ENCODE peak calls at places on chromosome 6, in seven cellular contexts. Y is NCI-H774, V is right lobe of liver, F is hepatocyte, A is aorta, I is GM04503, T is fibroblast of pulmonary artery. W is an unnamed sample.

GRCh38 chr6:15297895-15298590 is 52.2 kb downstream of the JARID2 start:
- DNase-seq in Y (no peak), V (no peak), F (no peak), A (no peak), I (no peak), T (peak; percentile 63), W (no peak)

GRCh38 chr6:166800110-166800509 is 156.2 kb downstream of the RNASET2 start:
- DNase-seq in Y (no peak), V (no peak), F (no peak), A (no peak), I (no peak), T (no peak), W (no peak)

GRCh38 chr6:50843842-50844241 is 25.2 kb downstream of the TFAP2B start:
- DNase-seq in Y (no peak), V (no peak), F (no peak), A (no peak), I (no peak), T (no peak), W (no peak)

GRCh38 chr6:14010275-14010674 is 85.5 kb downstream of the RNF182 start:
- DNase-seq in Y (peak; percentile 24), V (no peak), F (no peak), A (no peak), I (no peak), T (no peak), W (no peak)

GRCh38 chr6:106103728-106104109 is 17.6 kb downstream of the PRDM1 start:
- DNase-seq in Y (no peak), V (no peak), F (no peak), A (no peak), I (no peak), T (no peak), W (no peak)

GRCh38 chr6:35280903-35281302 is 16.7 kb upstream of the DEF6 start:
- DNase-seq in Y (no peak), V (no peak), F (no peak), A (no peak), I (no peak), T (no peak), W (no peak)

GRCh38 chr6:88349511-88349910 is 183.4 kb upstream of the CNR1 start:
- DNase-seq in Y (no peak), V (no peak), F (no peak), A (no peak), I (no peak), T (peak; percentile 79), W (no peak)

GRCh38 chr6:69936674-69937363 is 70.5 kb downstream of the COL19A1 start:
- DNase-seq in Y (no peak), V (no peak), F (no peak), A (no peak), I (peak; percentile 11), T (peak; percentile 23), W (no peak)

GRCh38 chr6:149560736-149561135 is 5.4 kb upstream of the GINM1 start:
- DNase-seq in Y (no peak), V (no peak), F (peak; percentile 19), A (no peak), I (no peak), T (peak; percentile 21), W (no peak)

GRCh38 chr6:88074791-88075190 is 27.1 kb downstream of the SPACA1 start:
- DNase-seq in Y (no peak), V (no peak), F (no peak), A (no peak), I (no peak), T (no peak), W (no peak)

GRCh38 chr6:141107562-141108160 is 1025.1 kb upstream of the GJE1 start:
- DNase-seq in Y (no peak), V (no peak), F (no peak), A (no peak), I (no peak), T (peak; percentile 65), W (no peak)

GRCh38 chr6:28449056-28449455 is 5.8 kb upstream of the ZSCAN23 start:
- DNase-seq in Y (no peak), V (no peak), F (no peak), A (no peak), I (no peak), T (no peak), W (no peak)

GRCh38 chr6:14930366-14930989 is 315.4 kb upstream of the JARID2 start:
- DNase-seq in Y (no peak), V (no peak), F (no peak), A (no peak), I (no peak), T (no peak), W (no peak)

GRCh38 chr6:1256435-1257008 is 55.4 kb upstream of the FOXQ1 start:
- DNase-seq in Y (no peak), V (no peak), F (no peak), A (no peak), I (no peak), T (no peak), W (no peak)

GRCh38 chr6:32244270-32244669 is 20.4 kb upstream of the NOTCH4 start:
- DNase-seq in Y (no peak), V (no peak), F (no peak), A (no peak), I (no peak), T (peak; percentile 30), W (no peak)

GRCh38 chr6:158049055-158050028 is 67.7 kb downstream of the SYNJ2 start:
- DNase-seq in Y (no peak), V (no peak), F (peak; percentile 29), A (no peak), I (no peak), T (no peak), W (no peak)